ENCODE peak calls at places on chromosome 16, in eight cellular contexts. One of them, this sample, is unnamed.

GRCh38 chr16:51152691-51153261 is 1.7 kb upstream of the SALL1 start:
- DNase-seq in AG09319: no peak
- DNase-seq in tibial nerve: no peak
- DNase-seq in right lobe of liver: no peak
- DNase-seq in PC-3: no peak
- DNase-seq in neural progenitor cell: no peak
- DNase-seq in upper lobe of right lung: no peak
- DNase-seq in mucosa of descending colon: no peak
- DNase-seq in this sample: no peak

GRCh38 chr16:8946544-8946943 is 17.2 kb downstream of the USP7 start:
- DNase-seq in AG09319: no peak
- DNase-seq in tibial nerve: no peak
- DNase-seq in right lobe of liver: no peak
- DNase-seq in PC-3: no peak
- DNase-seq in neural progenitor cell: no peak
- DNase-seq in upper lobe of right lung: no peak
- DNase-seq in mucosa of descending colon: peak
- DNase-seq in this sample: no peak

GRCh38 chr16:66357523-66357928 is 9.0 kb upstream of the CDH5 start:
- DNase-seq in AG09319: peak
- DNase-seq in tibial nerve: peak
- DNase-seq in right lobe of liver: no peak
- DNase-seq in PC-3: peak
- DNase-seq in neural progenitor cell: peak
- DNase-seq in upper lobe of right lung: no peak
- DNase-seq in mucosa of descending colon: peak
- DNase-seq in this sample: peak

GRCh38 chr16:67186550-67186950 is 2.8 kb upstream of the MATCAP1 start:
- DNase-seq in AG09319: no peak
- DNase-seq in tibial nerve: no peak
- DNase-seq in right lobe of liver: no peak
- DNase-seq in PC-3: peak
- DNase-seq in neural progenitor cell: no peak
- DNase-seq in upper lobe of right lung: no peak
- DNase-seq in mucosa of descending colon: no peak
- DNase-seq in this sample: no peak

GRCh38 chr16:89023621-89024511 is 46.9 kb upstream of the CBFA2T3 start:
- DNase-seq in AG09319: no peak
- DNase-seq in tibial nerve: no peak
- DNase-seq in right lobe of liver: no peak
- DNase-seq in PC-3: no peak
- DNase-seq in neural progenitor cell: no peak
- DNase-seq in upper lobe of right lung: peak
- DNase-seq in mucosa of descending colon: no peak
- DNase-seq in this sample: no peak

GRCh38 chr16:898216-898615 is 72.6 kb downstream of the LMF1 start:
- DNase-seq in AG09319: no peak
- DNase-seq in tibial nerve: no peak
- DNase-seq in right lobe of liver: no peak
- DNase-seq in PC-3: no peak
- DNase-seq in neural progenitor cell: no peak
- DNase-seq in upper lobe of right lung: no peak
- DNase-seq in mucosa of descending colon: no peak
- DNase-seq in this sample: no peak

GRCh38 chr16:8943001-8943763 is 20.5 kb downstream of the USP7 start:
- DNase-seq in AG09319: no peak
- DNase-seq in tibial nerve: no peak
- DNase-seq in right lobe of liver: no peak
- DNase-seq in PC-3: no peak
- DNase-seq in neural progenitor cell: peak
- DNase-seq in upper lobe of right lung: no peak
- DNase-seq in mucosa of descending colon: no peak
- DNase-seq in this sample: no peak

GRCh38 chr16:12458591-12459400 is 344.9 kb downstream of the CPPED1 start:
- DNase-seq in AG09319: no peak
- DNase-seq in tibial nerve: peak
- DNase-seq in right lobe of liver: peak
- DNase-seq in PC-3: no peak
- DNase-seq in neural progenitor cell: no peak
- DNase-seq in upper lobe of right lung: peak
- DNase-seq in mucosa of descending colon: peak
- DNase-seq in this sample: no peak

GRCh38 chr16:1288813-1289479 is 20.5 kb upstream of the UBE2I start:
- DNase-seq in AG09319: no peak
- DNase-seq in tibial nerve: no peak
- DNase-seq in right lobe of liver: no peak
- DNase-seq in PC-3: no peak
- DNase-seq in neural progenitor cell: peak
- DNase-seq in upper lobe of right lung: no peak
- DNase-seq in mucosa of descending colon: no peak
- DNase-seq in this sample: no peak

GRCh38 chr16:84616515-84616914 is 1.4 kb downstream of the COTL1 start:
- DNase-seq in AG09319: no peak
- DNase-seq in tibial nerve: no peak
- DNase-seq in right lobe of liver: no peak
- DNase-seq in PC-3: peak
- DNase-seq in neural progenitor cell: no peak
- DNase-seq in upper lobe of right lung: no peak
- DNase-seq in mucosa of descending colon: peak
- DNase-seq in this sample: peak

GRCh38 chr16:83994087-83994486 is 26.0 kb downstream of the NECAB2 start:
- DNase-seq in AG09319: peak
- DNase-seq in tibial nerve: peak
- DNase-seq in right lobe of liver: no peak
- DNase-seq in PC-3: peak
- DNase-seq in neural progenitor cell: no peak
- DNase-seq in upper lobe of right lung: peak
- DNase-seq in mucosa of descending colon: no peak
- DNase-seq in this sample: peak

GRCh38 chr16:888901-889570 is 81.7 kb downstream of the LMF1 start:
- DNase-seq in AG09319: no peak
- DNase-seq in tibial nerve: no peak
- DNase-seq in right lobe of liver: peak
- DNase-seq in PC-3: no peak
- DNase-seq in neural progenitor cell: no peak
- DNase-seq in upper lobe of right lung: no peak
- DNase-seq in mucosa of descending colon: no peak
- DNase-seq in this sample: no peak

GRCh38 chr16:49602201-49603041 is 228.8 kb downstream of the C16orf78 start:
- DNase-seq in AG09319: no peak
- DNase-seq in tibial nerve: no peak
- DNase-seq in right lobe of liver: no peak
- DNase-seq in PC-3: no peak
- DNase-seq in neural progenitor cell: no peak
- DNase-seq in upper lobe of right lung: no peak
- DNase-seq in mucosa of descending colon: no peak
- DNase-seq in this sample: no peak

GRCh38 chr16:49605536-49606241 is 232.1 kb downstream of the C16orf78 start:
- DNase-seq in AG09319: no peak
- DNase-seq in tibial nerve: no peak
- DNase-seq in right lobe of liver: no peak
- DNase-seq in PC-3: no peak
- DNase-seq in neural progenitor cell: no peak
- DNase-seq in upper lobe of right lung: no peak
- DNase-seq in mucosa of descending colon: no peak
- DNase-seq in this sample: no peak

GRCh38 chr16:49601541-49601940 is 227.9 kb downstream of the C16orf78 start:
- DNase-seq in AG09319: no peak
- DNase-seq in tibial nerve: no peak
- DNase-seq in right lobe of liver: no peak
- DNase-seq in PC-3: no peak
- DNase-seq in neural progenitor cell: no peak
- DNase-seq in upper lobe of right lung: no peak
- DNase-seq in mucosa of descending colon: no peak
- DNase-seq in this sample: no peak

GRCh38 chr16:49604602-49605001 is 231.0 kb downstream of the C16orf78 start:
- DNase-seq in AG09319: no peak
- DNase-seq in tibial nerve: no peak
- DNase-seq in right lobe of liver: no peak
- DNase-seq in PC-3: no peak
- DNase-seq in neural progenitor cell: no peak
- DNase-seq in upper lobe of right lung: no peak
- DNase-seq in mucosa of descending colon: no peak
- DNase-seq in this sample: no peak

DNA sequence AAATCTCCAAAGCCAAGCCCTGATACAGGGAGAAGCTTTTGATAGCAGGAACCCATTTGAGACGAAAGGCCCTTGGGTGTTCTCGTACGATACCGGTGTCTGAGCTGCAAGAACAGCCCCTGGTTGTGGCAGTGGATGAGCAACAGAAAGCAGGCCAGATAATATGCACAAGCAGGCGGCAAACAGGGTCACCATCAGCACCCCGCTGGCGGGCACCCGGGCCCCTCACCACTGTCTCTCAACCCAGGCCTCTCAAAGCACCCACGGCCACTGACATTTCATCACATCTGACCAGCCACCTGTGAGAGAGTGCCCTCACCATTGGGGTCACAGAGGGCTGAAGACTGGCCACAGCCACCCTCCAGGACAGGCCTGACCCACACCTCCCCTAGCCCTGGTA is 230.4 kb downstream of the C16orf78 start:
- DNase-seq in AG09319: no peak
- DNase-seq in tibial nerve: no peak
- DNase-seq in right lobe of liver: no peak
- DNase-seq in PC-3: no peak
- DNase-seq in neural progenitor cell: no peak
- DNase-seq in upper lobe of right lung: no peak
- DNase-seq in mucosa of descending colon: no peak
- DNase-seq in this sample: no peak
- TF ChIP-seq CTCF in AG09319: no peak
- TF ChIP-seq CTCF in tibial nerve: no peak
- TF ChIP-seq CTCF in right lobe of liver: no peak
- TF ChIP-seq CTCF in PC-3: no peak
- TF ChIP-seq CTCF in neural progenitor cell: no peak
- TF ChIP-seq CTCF in upper lobe of right lung: no peak
- TF ChIP-seq CTCF in mucosa of descending colon: no peak
- TF ChIP-seq CTCF in this sample: no peak

GRCh38 chr16:30986129-30986991 is 1.4 kb downstream of the HSD3B7 start:
- DNase-seq in AG09319: no peak
- DNase-seq in tibial nerve: no peak
- DNase-seq in right lobe of liver: no peak
- DNase-seq in PC-3: no peak
- DNase-seq in neural progenitor cell: no peak
- DNase-seq in upper lobe of right lung: no peak
- DNase-seq in mucosa of descending colon: peak
- DNase-seq in this sample: no peak

GRCh38 chr16:30987581-30988190 is 2.7 kb downstream of the HSD3B7 start:
- DNase-seq in AG09319: no peak
- DNase-seq in tibial nerve: no peak
- DNase-seq in right lobe of liver: no peak
- DNase-seq in PC-3: no peak
- DNase-seq in neural progenitor cell: no peak
- DNase-seq in upper lobe of right lung: no peak
- DNase-seq in mucosa of descending colon: no peak
- DNase-seq in this sample: no peak

GRCh38 chr16:30984669-30985400 is at the start of gene HSD3B7:
- DNase-seq in AG09319: peak
- DNase-seq in tibial nerve: peak
- DNase-seq in right lobe of liver: peak
- DNase-seq in PC-3: peak
- DNase-seq in neural progenitor cell: peak
- DNase-seq in upper lobe of right lung: peak
- DNase-seq in mucosa of descending colon: peak
- DNase-seq in this sample: peak

GRCh38 chr16:30983898-30984610 is 953 bp upstream of the HSD3B7 start:
- DNase-seq in AG09319: no peak
- DNase-seq in tibial nerve: no peak
- DNase-seq in right lobe of liver: no peak
- DNase-seq in PC-3: no peak
- DNase-seq in neural progenitor cell: no peak
- DNase-seq in upper lobe of right lung: no peak
- DNase-seq in mucosa of descending colon: no peak
- DNase-seq in this sample: no peak

GRCh38 chr16:30985401-30986128 is 558 bp downstream of the HSD3B7 start:
- DNase-seq in AG09319: no peak
- DNase-seq in tibial nerve: no peak
- DNase-seq in right lobe of liver: peak
- DNase-seq in PC-3: peak
- DNase-seq in neural progenitor cell: peak
- DNase-seq in upper lobe of right lung: peak
- DNase-seq in mucosa of descending colon: peak
- DNase-seq in this sample: peak
- TF ChIP-seq CTCF in AG09319: no peak
- TF ChIP-seq CTCF in tibial nerve: no peak
- TF ChIP-seq CTCF in right lobe of liver: no peak
- TF ChIP-seq CTCF in PC-3: no peak
- TF ChIP-seq CTCF in neural progenitor cell: no peak
- TF ChIP-seq CTCF in upper lobe of right lung: no peak
- TF ChIP-seq CTCF in mucosa of descending colon: no peak
- TF ChIP-seq CTCF in this sample: no peak

GRCh38 chr16:5432166-5432565 is 334.6 kb upstream of the EEF2KMT start:
- DNase-seq in AG09319: no peak
- DNase-seq in tibial nerve: no peak
- DNase-seq in right lobe of liver: no peak
- DNase-seq in PC-3: peak
- DNase-seq in neural progenitor cell: no peak
- DNase-seq in upper lobe of right lung: no peak
- DNase-seq in mucosa of descending colon: no peak
- DNase-seq in this sample: no peak

GRCh38 chr16:5430598-5430997 is 333.0 kb upstream of the EEF2KMT start:
- DNase-seq in AG09319: no peak
- DNase-seq in tibial nerve: no peak
- DNase-seq in right lobe of liver: no peak
- DNase-seq in PC-3: no peak
- DNase-seq in neural progenitor cell: no peak
- DNase-seq in upper lobe of right lung: no peak
- DNase-seq in mucosa of descending colon: no peak
- DNase-seq in this sample: no peak

GRCh38 chr16:5427571-5427970 is 330.0 kb upstream of the EEF2KMT start:
- DNase-seq in AG09319: no peak
- DNase-seq in tibial nerve: no peak
- DNase-seq in right lobe of liver: no peak
- DNase-seq in PC-3: no peak
- DNase-seq in neural progenitor cell: no peak
- DNase-seq in upper lobe of right lung: no peak
- DNase-seq in mucosa of descending colon: no peak
- DNase-seq in this sample: no peak

GRCh38 chr16:5428932-5429331 is 331.3 kb upstream of the EEF2KMT start:
- DNase-seq in AG09319: no peak
- DNase-seq in tibial nerve: no peak
- DNase-seq in right lobe of liver: no peak
- DNase-seq in PC-3: peak
- DNase-seq in neural progenitor cell: peak
- DNase-seq in upper lobe of right lung: no peak
- DNase-seq in mucosa of descending colon: peak
- DNase-seq in this sample: no peak
- TF ChIP-seq CTCF in AG09319: no peak
- TF ChIP-seq CTCF in tibial nerve: no peak
- TF ChIP-seq CTCF in right lobe of liver: no peak
- TF ChIP-seq CTCF in PC-3: peak
- TF ChIP-seq CTCF in neural progenitor cell: peak
- TF ChIP-seq CTCF in upper lobe of right lung: no peak
- TF ChIP-seq CTCF in mucosa of descending colon: no peak
- TF ChIP-seq CTCF in this sample: no peak

DNA sequence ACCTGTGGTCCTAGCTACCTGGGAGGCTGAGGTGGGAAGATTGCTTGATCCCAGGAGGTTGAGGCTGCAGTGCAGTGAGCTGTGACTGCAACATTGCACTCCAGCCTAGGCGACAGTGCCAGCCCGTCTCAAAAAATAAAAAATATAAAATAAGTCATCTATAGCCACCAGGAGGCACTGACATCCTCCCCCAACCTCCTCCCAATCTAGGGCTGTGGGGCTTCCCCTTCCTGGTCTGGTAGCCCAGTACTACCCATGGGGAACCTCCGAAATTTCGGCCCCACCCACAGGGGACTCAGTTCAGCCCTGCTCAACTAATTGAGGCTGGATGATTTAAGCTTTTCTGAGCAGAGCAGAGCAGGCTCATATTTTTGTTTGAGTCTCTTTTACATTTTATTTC is 3.2 kb downstream of the ZSCAN10 start:
- DNase-seq in AG09319: no peak
- DNase-seq in tibial nerve: no peak
- DNase-seq in right lobe of liver: no peak
- DNase-seq in PC-3: peak
- DNase-seq in neural progenitor cell: no peak
- DNase-seq in upper lobe of right lung: no peak
- DNase-seq in mucosa of descending colon: peak
- DNase-seq in this sample: no peak
- TF ChIP-seq CTCF in AG09319: peak
- TF ChIP-seq CTCF in tibial nerve: no peak
- TF ChIP-seq CTCF in right lobe of liver: no peak
- TF ChIP-seq CTCF in PC-3: peak
- TF ChIP-seq CTCF in neural progenitor cell: no peak
- TF ChIP-seq CTCF in upper lobe of right lung: peak
- TF ChIP-seq CTCF in mucosa of descending colon: no peak
- TF ChIP-seq CTCF in this sample: no peak